ENCODE peak calls at places on chromosomes 6 and 20, in six cellular contexts. X is GM10248; K is uterus; M is B cell; W is stimulated activated effector memory CD8-positive, alpha-beta T cell treated with anti-CD3 and anti-CD28 coated beads, Interleukin-12 subunit alpha, Interleukin-12 subunit beta, amount 100 ng/mL, for 72 hours; R is stimulated activated CD4-positive, alpha-beta T cell treated with anti-CD3 and anti-CD28 coated beads, Interleukin-4, amount 100 ng/mL, for 48 hours. C is an unnamed sample.

GRCh38 chr6:20708367-20709124 is 174.3 kb downstream of the CDKAL1 start:
- DNase-seq in X (peak; percentile 21), K (no peak), M (no peak), W (no peak), R (peak; percentile 32), C (no peak)

GRCh38 chr20:49811825-49812462 is 684 bp upstream of the SLC9A8 start:
- DNase-seq in X (no peak), K (no peak), M (no peak), W (no peak), R (no peak), C (no peak)

GRCh38 chr6:84639396-84639795 is 125.0 kb downstream of the TBX18 start:
- DNase-seq in X (no peak), K (no peak), M (no peak), W (no peak), R (no peak), C (no peak)

GRCh38 chr6:148776321-148776966 is 29.6 kb downstream of the UST start:
- DNase-seq in X (no peak), K (peak; percentile 27), M (no peak), W (no peak), R (no peak), C (no peak)

GRCh38 chr20:44642203-44643153 is 9.0 kb downstream of the ADA start:
- DNase-seq in X (peak; percentile 72), K (peak; percentile 75), M (peak; percentile 35), W (peak; percentile 15), R (no peak), C (no peak)

GRCh38 chr6:128725271-128726233 is 157.4 kb upstream of the LAMA2 start:
- DNase-seq in X (peak; percentile 8), K (no peak), M (peak; percentile 7), W (no peak), R (no peak), C (no peak)

GRCh38 chr6:21037453-21037852 is 503.2 kb downstream of the CDKAL1 start:
- DNase-seq in X (no peak), K (no peak), M (peak; percentile 32), W (no peak), R (no peak), C (no peak)

GRCh38 chr6:14709066-14709670 is 536.7 kb upstream of the JARID2 start:
- DNase-seq in X (no peak), K (no peak), M (no peak), W (no peak), R (no peak), C (no peak)

GRCh38 chr20:59253325-59253724 is 47.1 kb upstream of the EDN3 start:
- DNase-seq in X (no peak), K (no peak), M (peak; percentile 4), W (no peak), R (no peak), C (no peak)

GRCh38 chr20:17709361-17710293 is 9.9 kb downstream of the BANF2 start:
- DNase-seq in X (no peak), K (no peak), M (no peak), W (no peak), R (no peak), C (no peak)

GRCh38 chr6:659716-660581 is 3.0 kb upstream of the HUS1B start:
- DNase-seq in X (no peak), K (no peak), M (no peak), W (no peak), R (no peak), C (no peak)

GRCh38 chr20:35971981-35972380 is 3.6 kb downstream of the CNBD2 start:
- DNase-seq in X (no peak), K (no peak), M (no peak), W (no peak), R (no peak), C (no peak)

GRCh38 chr6:35487653-35488516 is 9.0 kb downstream of the TEAD3 start:
- DNase-seq in X (no peak), K (peak; percentile 63), M (no peak), W (no peak), R (no peak), C (no peak)

GRCh38 chr6:124881898-124882579 is 80.2 kb upstream of the RNF217 start:
- DNase-seq in X (no peak), K (no peak), M (no peak), W (no peak), R (no peak), C (no peak)

GRCh38 chr6:36692220-36692619 is 5.4 kb upstream of the RAB44 start:
- DNase-seq in X (peak; percentile 79), K (no peak), M (peak; percentile 84), W (no peak), R (no peak), C (no peak)

GRCh38 chr20:11159728-11160127 is 485.9 kb upstream of the JAG1 start:
- DNase-seq in X (no peak), K (no peak), M (no peak), W (no peak), R (no peak), C (no peak)

GRCh38 chr6:150355932-150356331 is 12.9 kb upstream of the IYD start:
- DNase-seq in X (no peak), K (no peak), M (no peak), W (no peak), R (no peak), C (no peak)

GRCh38 chr6:148915889-148916288 is 169.1 kb downstream of the UST start:
- DNase-seq in X (no peak), K (no peak), M (no peak), W (no peak), R (no peak), C (no peak)

GRCh38 chr20:21719592-21720214 is 14.2 kb downstream of the PAX1 start:
- DNase-seq in X (peak; percentile 48), K (no peak), M (peak; percentile 38), W (no peak), R (peak; percentile 33), C (no peak)

GRCh38 chr6:142316791-142317368 is 15.1 kb downstream of the ADGRG6 start:
- DNase-seq in X (no peak), K (no peak), M (no peak), W (no peak), R (no peak), C (no peak)

GRCh38 chr6:85089255-85089654 is 324.9 kb upstream of the TBX18 start:
- DNase-seq in X (no peak), K (no peak), M (no peak), W (no peak), R (no peak), C (no peak)

GRCh38 chr20:56393133-56393472 is 658 bp downstream of the CSTF1 start:
- DNase-seq in X (peak; percentile 34), K (no peak), M (peak; percentile 14), W (no peak), R (no peak), C (no peak)

GRCh38 chr6:32883789-32884188 is 29.8 kb downstream of the PSMB9 start:
- DNase-seq in X (no peak), K (no peak), M (no peak), W (no peak), R (no peak), C (no peak)

GRCh38 chr6:40907198-40907701 is 131.8 kb downstream of the UNC5CL start:
- DNase-seq in X (no peak), K (no peak), M (no peak), W (no peak), R (no peak), C (no peak)

GRCh38 chr20:63744574-63745423 is 5.2 kb downstream of the SLC2A4RG start:
- DNase-seq in X (peak; percentile 12), K (no peak), M (no peak), W (no peak), R (no peak), C (no peak)

C was measured in activated CD4-positive, CD25-positive, alpha-beta regulatory T cell treated with anti-CD3 and anti-CD28 coated beads, Interleukin-2, amount 50 U/mL, for 72 hours.